ENCODE peak calls at places on chromosomes 7 and 10, in seven cellular contexts. X, E, M, V, K, I and G are unnamed samples.

GRCh38 chr7:156907656-156908055 is 14.7 kb upstream of the LMBR1 start:
- DNase-seq in X (no peak), E (no peak), M (no peak), V (no peak), K (no peak), I (no peak), G (no peak)

GRCh38 chr7:122135275-122135674 is 8.8 kb downstream of the AASS start:
- DNase-seq in X (no peak), E (no peak), M (no peak), V (no peak), K (no peak), I (peak; percentile 47), G (no peak)

GRCh38 chr7:106056513-106057203 is 55.5 kb downstream of the SYPL1 start:
- DNase-seq in X (peak; percentile 77), E (no peak), M (peak; percentile 77), V (no peak), K (peak; percentile 88), I (peak; percentile 67), G (peak; percentile 76)

GRCh38 chr7:66181329-66181728 is 23.8 kb upstream of the TPST1 start:
- DNase-seq in X (no peak), E (no peak), M (no peak), V (no peak), K (no peak), I (no peak), G (no peak)

GRCh38 chr10:113430634-113431033 is 122.2 kb upstream of the HABP2 start:
- DNase-seq in X (no peak), E (no peak), M (no peak), V (no peak), K (no peak), I (no peak), G (no peak)

GRCh38 chr10:132869621-132870020 is 72.7 kb downstream of the CFAP46 start:
- DNase-seq in X (no peak), E (peak; percentile 3), M (peak; percentile 3), V (peak; percentile 48), K (no peak), I (peak; percentile 4), G (peak; percentile 5)

GRCh38 chr7:26398436-26399308 is 107.0 kb downstream of the SNX10 start:
- DNase-seq in X (peak; percentile 37), E (peak; percentile 17), M (peak; percentile 68), V (peak; percentile 66), K (peak; percentile 97), I (peak; percentile 67), G (peak; percentile 61)

GRCh38 chr10:73910401-73910763 is 550 bp upstream of the PLAU start:
- DNase-seq in X (peak; percentile 48), E (no peak), M (no peak), V (no peak), K (peak; percentile 56), I (no peak), G (no peak)

GRCh38 chr10:113876461-113876860 is 22.0 kb downstream of the NHLRC2 start:
- DNase-seq in X (no peak), E (no peak), M (no peak), V (no peak), K (no peak), I (no peak), G (no peak)

GRCh38 chr10:97124211-97124610 is 61.5 kb downstream of the SLIT1 start:
- DNase-seq in X (no peak), E (no peak), M (no peak), V (no peak), K (no peak), I (no peak), G (no peak)

GRCh38 chr10:4359003-4359402 is 467.0 kb upstream of the AKR1E2 start:
- DNase-seq in X (peak; percentile 35), E (no peak), M (no peak), V (no peak), K (no peak), I (no peak), G (no peak)

GRCh38 chr7:99167072-99167471 is 23.2 kb upstream of the SMURF1 start:
- DNase-seq in X (no peak), E (no peak), M (no peak), V (no peak), K (no peak), I (no peak), G (no peak)

GRCh38 chr10:103493362-103493871 is at the start of gene NEURL1:
- DNase-seq in X (no peak), E (no peak), M (no peak), V (no peak), K (peak; percentile 85), I (no peak), G (peak; percentile 51)

GRCh38 chr7:18468794-18469193 is 26.8 kb upstream of the HDAC9 start:
- DNase-seq in X (no peak), E (no peak), M (no peak), V (no peak), K (no peak), I (no peak), G (no peak)

DNA sequence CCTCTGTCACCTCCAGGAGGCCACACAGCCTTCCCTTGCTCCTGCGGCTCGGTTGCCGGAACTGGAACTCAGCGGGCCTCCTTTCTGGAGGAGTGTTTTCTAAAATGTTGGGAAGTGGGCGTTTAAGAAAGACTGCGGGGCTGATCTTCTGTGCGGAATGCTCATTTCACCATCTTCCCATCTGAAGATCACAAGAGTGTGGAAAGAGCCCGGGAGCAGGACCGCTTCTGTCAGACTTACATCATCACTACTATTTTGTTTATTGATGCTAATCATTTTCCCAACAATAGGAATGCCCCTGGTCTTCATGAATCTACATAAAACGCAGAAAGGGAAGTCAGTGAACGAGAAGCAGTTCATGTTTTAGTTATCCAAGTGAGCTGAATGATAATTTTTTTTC is 447.7 kb upstream of the MKI67 start:
- DNase-seq in X (no peak), E (no peak), M (no peak), V (no peak), K (no peak), I (no peak), G (no peak)
- TF ChIP-seq EP300 in X (no peak), E (no peak), M (no peak), V (no peak), K (no peak), I (no peak), G (no peak)

GRCh38 chr10:122298598-122299301 is 27.7 kb downstream of the BTBD16 start:
- DNase-seq in X (peak; percentile 80), E (peak; percentile 54), M (peak; percentile 76), V (no peak), K (peak; percentile 80), I (peak; percentile 47), G (peak; percentile 85)

GRCh38 chr10:122299423-122300075 is 28.5 kb downstream of the BTBD16 start:
- DNase-seq in X (no peak), E (no peak), M (no peak), V (no peak), K (no peak), I (no peak), G (no peak)

GRCh38 chr10:122296363-122297120 is 25.4 kb downstream of the BTBD16 start:
- DNase-seq in X (no peak), E (no peak), M (no peak), V (no peak), K (no peak), I (no peak), G (no peak)

GRCh38 chr10:122297583-122297982 is 26.5 kb downstream of the BTBD16 start:
- DNase-seq in X (no peak), E (no peak), M (no peak), V (no peak), K (no peak), I (no peak), G (no peak)

GRCh38 chr10:122298206-122298597 is 27.1 kb downstream of the BTBD16 start:
- DNase-seq in X (no peak), E (no peak), M (no peak), V (no peak), K (no peak), I (no peak), G (no peak)
- H3K4me3 ChIP-seq in X (no peak overlapping the region), E (no peak overlapping the region), M (no peak overlapping the region), V (no peak overlapping the region), K (no peak overlapping the region), I (no peak overlapping the region), G (no peak overlapping the region)

DNA sequence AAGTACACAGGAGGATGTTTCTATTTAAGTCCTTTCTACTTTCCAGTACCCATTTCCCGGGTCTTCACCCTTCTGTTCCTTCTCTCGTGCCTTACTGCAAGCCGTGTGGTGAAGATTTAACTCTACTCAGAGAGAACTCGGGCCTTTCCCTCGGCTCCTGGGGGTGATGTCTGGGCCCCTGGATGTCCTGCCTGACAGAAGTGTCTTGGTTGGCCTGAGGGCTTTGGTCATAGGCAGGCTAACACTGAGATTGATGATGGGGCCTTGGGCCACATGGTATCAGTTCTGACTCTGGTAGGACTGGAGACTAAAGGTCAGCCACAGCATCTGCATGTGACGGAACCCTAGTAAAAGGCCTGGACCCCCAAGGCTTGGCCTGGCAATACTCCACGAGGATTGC is 80.4 kb downstream of the CHST15 start:
- DNase-seq in X (no peak), E (no peak), M (no peak), V (no peak), K (no peak), I (no peak), G (no peak)
- H3K27ac ChIP-seq in X (no peak overlapping the region), E (no peak overlapping the region), M (no peak overlapping the region), V (no peak overlapping the region), K (no peak overlapping the region), I (no peak overlapping the region), G (no peak overlapping the region)

DNA sequence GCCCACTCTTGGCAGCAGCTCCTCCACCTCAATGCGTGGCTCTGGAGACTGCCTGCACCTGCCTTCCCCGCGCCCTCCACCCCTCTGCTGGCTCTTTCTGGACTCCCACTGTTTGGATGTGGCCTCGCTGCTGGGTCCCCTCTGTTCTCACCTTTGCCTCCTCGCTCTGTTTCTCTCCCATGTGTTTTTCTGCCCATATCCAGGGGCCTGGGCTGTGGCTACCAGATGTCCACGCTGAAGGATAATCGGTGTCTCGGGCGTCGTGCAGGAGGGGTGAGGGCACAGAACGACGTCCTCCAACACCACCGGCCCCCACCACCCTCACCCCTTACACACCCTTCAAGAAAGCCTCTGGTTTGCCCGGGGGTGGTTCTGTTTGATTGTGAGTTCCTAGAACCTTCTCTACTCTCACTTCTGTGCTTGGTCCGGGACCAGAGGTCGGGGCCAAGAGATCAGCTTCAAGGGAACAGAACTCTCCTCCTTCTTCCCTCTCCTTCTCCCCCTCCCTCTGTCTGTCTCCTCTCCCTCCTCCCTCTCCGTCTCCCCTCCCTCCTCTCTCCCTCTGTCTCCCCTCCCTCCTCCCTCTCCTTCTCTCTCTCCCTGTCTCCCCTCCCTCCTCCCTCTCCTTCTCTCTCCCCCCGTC is 31.7 kb downstream of the AP5Z1 start:
- DNase-seq in X (no peak), E (no peak), M (no peak), V (no peak), K (no peak), I (no peak), G (no peak)
- TF ChIP-seq EP300 in X (no peak), E (no peak), M (no peak), V (no peak), K (no peak), I (no peak), G (no peak)